ENCODE peak calls at places on chromosomes 4 and X, in seven cellular contexts. B, C, K, U, R, Q and P are unnamed samples.

GRCh38 chrX:46326161-46326560 is 219.1 kb downstream of the ZNF674 start:
- DNase-seq in B (no peak), C (no peak), K (peak), U (no peak), R (no peak), Q (no peak), P (no peak)

GRCh38 chr4:120066182-120066524 is 495 bp downstream of the MAD2L1 start:
- DNase-seq in B (no peak), C (no peak), K (no peak), U (no peak), R (no peak), Q (no peak), P (no peak)

GRCh38 chrX:31483336-31483735 is 411.5 kb upstream of the FTHL17 start:
- DNase-seq in B (no peak), C (no peak), K (peak), U (peak), R (no peak), Q (no peak), P (no peak)

GRCh38 chr4:137861682-137862081 is 329.4 kb upstream of the PCDH18 start:
- DNase-seq in B (no peak), C (no peak), K (peak), U (no peak), R (no peak), Q (no peak), P (no peak)

GRCh38 chrX:153441981-153442380 is 3.9 kb downstream of the TREX2 start:
- DNase-seq in B (no peak), C (no peak), K (no peak), U (no peak), R (no peak), Q (no peak), P (no peak)

GRCh38 chrX:103613362-103613761 is 5.6 kb downstream of the TCEAL3 start:
- DNase-seq in B (no peak), C (no peak), K (no peak), U (no peak), R (no peak), Q (no peak), P (no peak)

GRCh38 chr4:172725581-172725980 is 443.0 kb upstream of the GALNT7 start:
- DNase-seq in B (no peak), C (no peak), K (no peak), U (peak), R (no peak), Q (no peak), P (no peak)

GRCh38 chr4:16129336-16129735 is 45.5 kb upstream of the PROM1 start:
- DNase-seq in B (no peak), C (no peak), K (peak), U (no peak), R (no peak), Q (no peak), P (no peak)

GRCh38 chr4:145804134-145804533 is 124.2 kb downstream of the C4orf51 start:
- DNase-seq in B (no peak), C (no peak), K (peak), U (peak), R (no peak), Q (no peak), P (no peak)

GRCh38 chr4:41287005-41287404 is 30.3 kb downstream of the UCHL1 start:
- DNase-seq in B (no peak), C (no peak), K (peak), U (no peak), R (no peak), Q (no peak), P (no peak)

GRCh38 chr4:23062188-23062587 is 369.5 kb downstream of the GBA3 start:
- DNase-seq in B (no peak), C (no peak), K (no peak), U (no peak), R (no peak), Q (no peak), P (no peak)

GRCh38 chrX:105820247-105820646 is 2.1 kb upstream of the NRK start:
- DNase-seq in B (no peak), C (no peak), K (no peak), U (no peak), R (no peak), Q (no peak), P (no peak)

GRCh38 chrX:3449287-3449686 is 102.8 kb upstream of the MXRA5 start:
- DNase-seq in B (no peak), C (no peak), K (no peak), U (no peak), R (no peak), Q (no peak), P (no peak)

GRCh38 chrX:39174761-39175417 is 373.6 kb downstream of the MID1IP1 start:
- DNase-seq in B (no peak), C (peak), K (peak), U (no peak), R (no peak), Q (no peak), P (no peak)

GRCh38 chrX:110006826-110007375 is 4.0 kb downstream of the TMEM164 start:
- DNase-seq in B (no peak), C (no peak), K (no peak), U (no peak), R (no peak), Q (no peak), P (no peak)

GRCh38 chrX:46325312-46325877 is 219.8 kb downstream of the ZNF674 start:
- DNase-seq in B (no peak), C (no peak), K (peak), U (peak), R (no peak), Q (no peak), P (no peak)

GRCh38 chrX:57445046-57445445 is 146.8 kb upstream of the ZXDB start:
- DNase-seq in B (no peak), C (no peak), K (no peak), U (no peak), R (no peak), Q (no peak), P (no peak)

GRCh38 chr4:106868381-106869035 is 167.6 kb downstream of the DKK2 start:
- DNase-seq in B (no peak), C (no peak), K (peak), U (peak), R (no peak), Q (no peak), P (no peak)

GRCh38 chr4:173226401-173226888 is 57.8 kb downstream of the GALNT7 start:
- DNase-seq in B (no peak), C (no peak), K (no peak), U (no peak), R (no peak), Q (no peak), P (no peak)

GRCh38 chrX:22526339-22526738 is 253.6 kb downstream of the CBLL2 start:
- DNase-seq in B (no peak), C (no peak), K (peak), U (peak), R (no peak), Q (no peak), P (no peak)

GRCh38 chrX:132631579-132632232 is 142.9 kb upstream of the MBNL3 start:
- DNase-seq in B (no peak), C (peak), K (peak), U (peak), R (no peak), Q (no peak), P (no peak)

GRCh38 chrX:106391284-106391852 is 220.4 kb upstream of the RADX start:
- DNase-seq in B (no peak), C (no peak), K (no peak), U (no peak), R (no peak), Q (no peak), P (no peak)